ENCODE peak calls at places on chromosomes 6 and 20, in four cellular contexts. One of them, this sample, is unnamed.

GRCh38 chr20:41145821-41146620 is 8.7 kb downstream of the PLCG1 start:
- DNase-seq in dermis blood vessel endothelial cell: peak; percentile 78
- DNase-seq in DND-41: no peak
- DNase-seq in HEK293T: no peak
- DNase-seq in this sample: no peak

GRCh38 chr20:58094160-58094559 is 134.3 kb downstream of the ANKRD60 start:
- DNase-seq in HEK293T: no peak
- DNase-seq in DND-41: no peak
- DNase-seq in dermis blood vessel endothelial cell: no peak
- DNase-seq in this sample: no peak

GRCh38 chr6:33029297-33030184 is 20.1 kb upstream of the HLA-DOA start:
- DNase-seq in HEK293T: no peak
- DNase-seq in DND-41: no peak
- DNase-seq in dermis blood vessel endothelial cell: no peak
- DNase-seq in this sample: peak; percentile 15

GRCh38 chr6:16236648-16237199 is 1.7 kb upstream of the GMPR start:
- DNase-seq in HEK293T: no peak
- DNase-seq in dermis blood vessel endothelial cell: peak; percentile 79
- DNase-seq in DND-41: no peak
- DNase-seq in this sample: no peak

GRCh38 chr20:59696476-59696875 is 92.1 kb downstream of the PHACTR3 start:
- DNase-seq in dermis blood vessel endothelial cell: no peak
- DNase-seq in HEK293T: no peak
- DNase-seq in DND-41: no peak
- DNase-seq in this sample: no peak

GRCh38 chr6:154932562-154933027 is 62.5 kb upstream of the TIAM2 start:
- DNase-seq in DND-41: no peak
- DNase-seq in HEK293T: no peak
- DNase-seq in dermis blood vessel endothelial cell: peak; percentile 55
- DNase-seq in this sample: no peak

GRCh38 chr6:44229376-44230033 is 6.1 kb downstream of the SLC29A1 start:
- DNase-seq in DND-41: no peak
- DNase-seq in dermis blood vessel endothelial cell: no peak
- DNase-seq in HEK293T: no peak
- DNase-seq in this sample: no peak

GRCh38 chr20:36793294-36794115 is 19.9 kb upstream of the DSN1 start:
- DNase-seq in DND-41: no peak
- DNase-seq in dermis blood vessel endothelial cell: no peak
- DNase-seq in HEK293T: no peak
- DNase-seq in this sample: no peak

GRCh38 chr6:13743736-13744127 is 32.1 kb upstream of the RANBP9 start:
- DNase-seq in DND-41: no peak
- DNase-seq in HEK293T: no peak
- DNase-seq in dermis blood vessel endothelial cell: no peak
- DNase-seq in this sample: no peak

GRCh38 chr6:118580585-118581419 is 32.7 kb downstream of the PLN start:
- DNase-seq in DND-41: no peak
- DNase-seq in HEK293T: peak; percentile 75
- DNase-seq in dermis blood vessel endothelial cell: peak; percentile 85
- DNase-seq in this sample: peak; percentile 21